ENCODE peak calls at places on chromosome 7, in six cellular contexts. R is fibroblast of lung, I is A549, L is MM.1S, X is upper lobe of left lung, M is keratinocyte. T is an unnamed sample.

GRCh38 chr7:102122026-102122425 is 164.6 kb upstream of the SH2B2 start:
- DNase-seq in X (no peak), M (no peak), I (peak; percentile 62), L (peak; percentile 66), R (peak; percentile 66), T (no peak)

GRCh38 chr7:52876402-52876801 is 159.0 kb upstream of the POM121L12 start:
- DNase-seq in L (no peak), M (no peak), I (no peak), X (no peak), R (no peak), T (no peak)

GRCh38 chr7:31882187-31882586 is 188.0 kb downstream of the PDE1C start:
- DNase-seq in M (no peak), I (peak; percentile 41), R (no peak), L (no peak), X (no peak), T (no peak)

GRCh38 chr7:4227105-4228010 is 454.7 kb upstream of the FOXK1 start:
- DNase-seq in R (peak; percentile 9), M (no peak), X (no peak), I (no peak), L (no peak), T (no peak)

GRCh38 chr7:155358948-155359712 is 61.5 kb downstream of the INSIG1 start:
- DNase-seq in L (no peak), M (no peak), I (no peak), X (no peak), R (no peak), T (no peak)

GRCh38 chr7:73685311-73685710 is 1.9 kb downstream of the BUD23 start:
- DNase-seq in R (no peak), I (no peak), L (no peak), X (no peak), M (no peak), T (no peak)

GRCh38 chr7:37153376-37153775 is 295.3 kb downstream of the ELMO1 start:
- DNase-seq in L (no peak), X (no peak), I (no peak), R (no peak), M (no peak), T (no peak)

GRCh38 chr7:117372073-117372472 is 49.2 kb upstream of the WNT2 start:
- DNase-seq in R (no peak), L (no peak), M (no peak), I (no peak), X (no peak), T (no peak)

GRCh38 chr7:54964136-54964535 is 54.7 kb upstream of the EGFR start:
- DNase-seq in I (no peak), M (no peak), R (no peak), L (no peak), X (no peak), T (no peak)

GRCh38 chr7:153473189-153473588 is 579.0 kb upstream of the DPP6 start:
- DNase-seq in I (no peak), L (no peak), M (no peak), X (no peak), R (no peak), T (no peak)

GRCh38 chr7:44177570-44178131 is 11.6 kb downstream of the GCK start:
- DNase-seq in M (no peak), X (no peak), I (no peak), R (peak; percentile 46), L (no peak), T (no peak)

GRCh38 chr7:17040701-17041100 is 158.9 kb upstream of the AGR3 start:
- DNase-seq in L (no peak), I (no peak), M (no peak), X (no peak), R (no peak), T (no peak)

GRCh38 chr7:49839863-49840262 is 66.4 kb downstream of the VWC2 start:
- DNase-seq in M (no peak), R (no peak), L (no peak), I (no peak), X (no peak), T (no peak)

GRCh38 chr7:103539875-103540274 is 93.9 kb upstream of the SLC26A5 start:
- DNase-seq in I (no peak), R (no peak), L (no peak), M (no peak), X (no peak), T (no peak)

GRCh38 chr7:98105942-98106544 is 619 bp upstream of the LMTK2 start:
- DNase-seq in L (no peak), R (no peak), I (no peak), M (peak; percentile 92), X (no peak), T (peak; percentile 87)

GRCh38 chr7:76060842-76061241 is 12.9 kb downstream of the MDH2 start:
- DNase-seq in L (no peak), M (no peak), R (no peak), X (no peak), I (no peak), T (no peak)

GRCh38 chr7:100085515-100085914 is 3.3 kb upstream of the COPS6 start:
- DNase-seq in M (no peak), R (no peak), I (no peak), X (no peak), L (no peak), T (no peak)

GRCh38 chr7:46613116-46613515 is 692.0 kb upstream of the IGFBP3 start:
- DNase-seq in L (no peak), M (no peak), R (peak; percentile 24), X (no peak), I (no peak), T (no peak)

GRCh38 chr7:14590206-14590605 is 312.3 kb downstream of the DGKB start:
- DNase-seq in X (no peak), I (no peak), R (no peak), M (no peak), L (no peak), T (no peak)

GRCh38 chr7:137476937-137477336 is 133.4 kb upstream of the PTN start:
- DNase-seq in X (no peak), M (no peak), I (no peak), R (no peak), L (no peak), T (no peak)

GRCh38 chr7:154350892-154351291 is 298.7 kb downstream of the DPP6 start:
- DNase-seq in I (no peak), X (no peak), L (no peak), M (no peak), R (no peak), T (no peak)

GRCh38 chr7:145692237-145692950 is 424.2 kb upstream of the CNTNAP2 start:
- DNase-seq in X (no peak), L (no peak), R (peak; percentile 23), M (no peak), I (no peak), T (no peak)

GRCh38 chr7:37546677-37547076 is 98.0 kb upstream of the ELMO1 start:
- DNase-seq in R (no peak), L (no peak), M (no peak), X (no peak), I (no peak), T (no peak)

GRCh38 chr7:2404714-2405119 is 1.3 kb downstream of the CHST12 start:
- DNase-seq in M (no peak), I (no peak), X (no peak), L (peak; percentile 35), R (no peak), T (no peak)

GRCh38 chr7:149828357-149829309 is 9.5 kb upstream of the ZNF862 start:
- DNase-seq in I (no peak), L (no peak), X (no peak), M (no peak), R (no peak), T (no peak)

GRCh38 chr7:100793806-100794660 is 33.3 kb downstream of the EPHB4 start:
- DNase-seq in X (no peak), M (no peak), R (no peak), I (no peak), L (no peak), T (no peak)

GRCh38 chr7:102425639-102426267 is 7.6 kb upstream of the ORAI2 start:
- DNase-seq in I (no peak), M (no peak), R (no peak), L (peak; percentile 97), X (peak; percentile 82), T (no peak)

GRCh38 chr7:166370-167060 is 25.9 kb upstream of the FAM20C start:
- DNase-seq in M (no peak), R (no peak), I (no peak), X (no peak), L (no peak), T (no peak)

GRCh38 chr7:163298-163695 is 29.1 kb upstream of the FAM20C start:
- DNase-seq in R (no peak), X (no peak), M (no peak), I (no peak), L (no peak), T (no peak)

GRCh38 chr7:163971-164881 is 28.1 kb upstream of the FAM20C start:
- DNase-seq in L (no peak), R (no peak), I (no peak), X (no peak), M (no peak), T (no peak)

GRCh38 chr7:165661-166369 is 26.6 kb upstream of the FAM20C start:
- DNase-seq in R (no peak), L (no peak), I (no peak), X (no peak), M (no peak), T (no peak)

GRCh38 chr7:164882-165660 is 27.3 kb upstream of the FAM20C start:
- DNase-seq in I (no peak), X (no peak), L (no peak), R (no peak), M (no peak), T (no peak)
- H3K27ac ChIP-seq in I (no peak overlapping the region), X (no peak overlapping the region), L (no peak overlapping the region), R (no peak overlapping the region), M (no peak overlapping the region), T (no peak overlapping the region)

GRCh38 chr7:129923709-129924108 is 29.1 kb downstream of the UBE2H start:
- DNase-seq in X (no peak), M (no peak), I (peak; percentile 38), L (peak; percentile 54), R (peak; percentile 52), T (no peak)
- H3K27ac ChIP-seq in X (no peak overlapping the region), M (peak overlapping the region; percentile 5), I (no peak overlapping the region), L (peak overlapping the region; percentile 16), R (peak overlapping the region; percentile 34), T (peak overlapping the region; percentile 4)

GRCh38 chr7:5595545-5596045 is 172.0 kb upstream of the TNRC18 start:
- DNase-seq in L (no peak), X (no peak), R (no peak), I (peak; percentile 54), M (no peak), T (no peak)
- H3K27ac ChIP-seq in L (no peak overlapping the region), X (peak overlapping the region; percentile 79), R (peak overlapping the region; percentile 84), I (peak overlapping the region; percentile 90), M (peak overlapping the region; percentile 89), T (peak overlapping the region; percentile 96)

DNA sequence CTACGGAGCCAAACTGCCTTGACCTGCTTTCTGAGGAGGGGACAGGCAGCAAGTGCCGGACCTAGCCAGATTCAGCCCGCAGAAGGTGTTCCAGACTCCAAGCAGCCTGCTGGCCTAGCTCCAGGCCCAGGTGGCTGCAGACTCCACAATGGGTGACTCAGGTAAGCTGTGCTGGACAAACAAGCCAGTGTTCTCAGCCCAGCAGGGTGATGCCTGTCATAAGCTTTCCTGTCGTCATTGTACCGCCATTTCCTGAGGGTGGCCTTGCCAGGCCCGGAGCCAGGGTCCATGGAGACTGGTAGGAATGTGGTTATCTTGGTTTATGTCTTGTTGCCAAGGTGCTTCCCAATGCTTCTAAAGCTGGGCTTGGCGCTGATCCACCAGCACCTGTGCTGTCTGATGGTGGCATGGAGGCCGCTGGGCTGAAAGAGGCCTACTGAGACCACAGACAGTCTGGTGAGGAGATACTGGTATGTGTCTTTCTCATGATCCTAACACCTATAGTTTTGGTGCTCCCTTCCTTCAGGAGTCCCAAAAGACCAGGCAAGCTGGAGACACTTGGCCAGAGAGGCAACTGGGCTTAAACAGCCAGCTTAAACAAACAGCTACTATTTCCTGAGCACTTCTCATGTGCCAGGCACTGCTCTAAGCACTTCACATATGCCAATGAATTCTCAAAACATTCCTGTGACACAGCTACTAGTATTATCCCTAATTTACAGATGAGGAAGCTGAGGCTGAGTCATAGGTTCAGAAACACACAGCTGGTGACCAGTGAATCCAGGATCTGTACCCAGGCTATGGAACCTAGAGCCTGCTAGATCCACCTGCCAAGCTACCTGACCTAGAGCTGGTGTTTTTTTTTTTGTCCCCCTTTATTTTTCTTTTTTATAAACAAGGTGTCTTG is 42.0 kb downstream of the ZC3HC1 start:
- DNase-seq in I (peak; percentile 55), L (no peak), R (no peak), M (peak; percentile 58), X (peak; percentile 86), T (peak; percentile 96)
- H3K27ac ChIP-seq in I (peak overlapping the region; percentile 78), L (no peak overlapping the region), R (peak overlapping the region; percentile 80), M (peak overlapping the region; percentile 93), X (peak overlapping the region; percentile 74), T (peak overlapping the region; percentile 98)

T was measured in epithelial cell of prostate.